ENCODE peak calls at places on chromosomes 2 and 18, in four cellular contexts. T, B, O and C are unnamed samples.

GRCh38 chr2:102100371-102101096 is 42.0 kb upstream of the IL1R1 start:
- DNase-seq in T (peak; percentile 42), B (no peak), O (no peak), C (peak; percentile 95)

GRCh38 chr2:884027-884748 is 66.5 kb upstream of the SNTG2 start:
- DNase-seq in T (no peak), B (no peak), O (no peak), C (no peak)

GRCh38 chr2:109689182-109689935 is 75.2 kb downstream of the SOWAHC start:
- DNase-seq in T (no peak), B (no peak), O (no peak), C (no peak)

GRCh38 chr18:63590368-63590767 is 3.2 kb downstream of the SERPINB13 start:
- DNase-seq in T (no peak), B (no peak), O (no peak), C (no peak)

GRCh38 chr2:58796239-58796638 is 555.1 kb upstream of the FANCL start:
- DNase-seq in T (no peak), B (no peak), O (no peak), C (no peak)

GRCh38 chr2:220147186-220147585 is 519.8 kb downstream of the SLC4A3 start:
- DNase-seq in T (no peak), B (no peak), O (no peak), C (no peak)

GRCh38 chr2:69603146-69603743 is 40.3 kb downstream of the AAK1 start:
- DNase-seq in T (no peak), B (no peak), O (no peak), C (no peak)

GRCh38 chr2:163553601-163554000 is 182.2 kb downstream of the FIGN start:
- DNase-seq in T (peak; percentile 71), B (no peak), O (no peak), C (no peak)

GRCh38 chr2:85053802-85054201 is 79.4 kb upstream of the TCF7L1 start:
- DNase-seq in T (peak; percentile 27), B (no peak), O (peak; percentile 33), C (peak; percentile 55)